ENCODE peak calls at places on chromosomes 3 and 15, in nine cellular contexts. F is ovary, S is endodermal cell, X is colonic mucosa, L is PC-3, T is transverse colon, Q is heart left ventricle, M is pancreas, Y is stomach. R is an unnamed sample. For H3K9me3, the result is how much of the 10 kb centered on the place peaks cover.

GRCh38 chr15:57319919-57320542 is 56.3 kb upstream of the CGNL1 start:
- DNase-seq in F (no peak), S (no peak), X (no peak), L (no peak), T (no peak), Q (no peak), M (no peak), Y (no peak), R (no peak)

GRCh38 chr3:192825657-192826200 is 91.9 kb downstream of the MB21D2 start:
- DNase-seq in F (no peak), S (no peak), X (peak), L (no peak), T (peak), Q (no peak), M (peak), Y (no peak), R (peak)

GRCh38 chr15:67840747-67841634 is 1.1 kb upstream of the RNU6-1 start:
- DNase-seq in F (no peak), S (peak), X (peak), L (peak), T (peak), Q (peak), M (peak), Y (no peak), R (peak)

GRCh38 chr3:79558943-79559342 is 208.9 kb downstream of the ROBO1 start:
- DNase-seq in F (no peak), S (no peak), X (no peak), L (no peak), T (no peak), Q (no peak), M (no peak), Y (no peak), R (no peak)

GRCh38 chr3:127786358-127787070 is 35.8 kb downstream of the MGLL start:
- DNase-seq in F (peak), S (no peak), X (peak), L (no peak), T (peak), Q (peak), M (peak), Y (peak), R (peak)

GRCh38 chr15:68789921-68790575 is 30.6 kb downstream of the ANP32A start:
- DNase-seq in F (no peak), S (peak), X (no peak), L (no peak), T (no peak), Q (no peak), M (no peak), Y (no peak), R (peak)

GRCh38 chr3:14761121-14761672 is 57.6 kb upstream of the FGD5 start:
- DNase-seq in F (no peak), S (peak), X (no peak), L (no peak), T (no peak), Q (no peak), M (no peak), Y (no peak), R (no peak)

GRCh38 chr3:99699841-99700240 is 61.4 kb downstream of the COL8A1 start:
- DNase-seq in F (no peak), S (no peak), X (no peak), L (no peak), T (no peak), Q (no peak), M (no peak), Y (no peak), R (no peak)

GRCh38 chr3:178059836-178060235 is 476.4 kb upstream of the KCNMB2 start:
- DNase-seq in F (no peak), S (no peak), X (no peak), L (no peak), T (no peak), Q (no peak), M (no peak), Y (no peak), R (no peak)

GRCh38 chr15:72992733-72993321 is 59.4 kb upstream of the NEO1 start:
- DNase-seq in F (peak), S (no peak), X (no peak), L (no peak), T (no peak), Q (no peak), M (no peak), Y (no peak), R (no peak)

GRCh38 chr3:106326941-106327765 is 458.3 kb upstream of the CBLB start:
- DNase-seq in F (no peak), S (no peak), X (no peak), L (peak), T (no peak), Q (no peak), M (no peak), Y (no peak), R (no peak)

GRCh38 chr3:72100626-72101187 is 315.8 kb upstream of the PROK2 start:
- DNase-seq in F (peak), S (peak), X (peak), L (peak), T (peak), Q (peak), M (peak), Y (peak), R (peak)

GRCh38 chr3:72099331-72100061 is 314.5 kb upstream of the PROK2 start:
- DNase-seq in F (no peak), S (peak), X (no peak), L (no peak), T (no peak), Q (no peak), M (no peak), Y (no peak), R (no peak)

GRCh38 chr3:72100062-72100511 is 315.1 kb upstream of the PROK2 start:
- DNase-seq in F (peak), S (peak), X (no peak), L (no peak), T (no peak), Q (no peak), M (no peak), Y (no peak), R (no peak)

GRCh38 chr3:72101538-72101937 is 316.6 kb upstream of the PROK2 start:
- DNase-seq in F (no peak), S (no peak), X (no peak), L (no peak), T (no peak), Q (no peak), M (no peak), Y (no peak), R (no peak)

DNA sequence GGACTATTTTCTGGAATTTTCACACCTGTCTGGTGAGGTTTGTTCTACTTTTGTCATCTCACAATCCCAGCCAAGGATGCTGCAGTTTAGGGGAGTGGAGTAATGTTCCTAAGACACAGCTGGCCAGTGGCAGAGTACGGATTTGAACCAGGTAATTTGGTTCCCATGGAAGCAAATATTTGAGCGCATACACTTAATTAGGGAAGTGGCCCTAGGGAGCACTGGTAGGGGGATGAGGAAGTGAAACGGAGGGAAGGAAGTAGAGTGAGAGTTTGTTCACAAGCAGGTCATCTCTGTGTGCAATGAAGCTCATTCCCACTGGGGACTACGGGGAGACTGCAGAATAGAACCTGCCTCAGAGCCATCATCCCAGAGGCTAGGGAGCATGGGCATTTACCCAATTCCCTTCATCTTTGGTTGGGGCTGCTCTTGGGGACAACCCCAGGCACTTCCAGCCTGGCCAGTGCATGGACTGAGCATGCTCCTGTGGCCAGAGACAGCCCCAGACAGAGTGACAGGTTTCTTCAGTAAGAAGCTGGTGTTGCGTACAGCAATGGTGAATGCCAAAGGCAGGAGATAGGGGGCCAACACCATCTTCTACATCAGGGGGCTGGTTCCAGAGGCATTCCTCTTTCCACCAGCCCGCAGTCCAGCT is 317.2 kb upstream of the PROK2 start:
- DNase-seq in F (no peak), S (no peak), X (no peak), L (no peak), T (no peak), Q (no peak), M (no peak), Y (no peak), R (no peak)
- H3K4me3 ChIP-seq in F (no peak), S (no peak), X (no peak), L (no peak), T (no peak), Q (no peak), M (no peak), Y (no peak), R (no peak)

GRCh38 chr15:25052191-25052999 is 97.6 kb downstream of the SNRPN start:
- DNase-seq in F (no peak), S (no peak), X (no peak), L (no peak), T (no peak), Q (peak), M (peak), Y (peak), R (no peak)
- H3K9me3 ChIP-seq in F (half or more), S (half or more), X (under half), L (half or more), T (half or more), Q (half or more), M (under half), Y (half or more), R (half or more)

DNA sequence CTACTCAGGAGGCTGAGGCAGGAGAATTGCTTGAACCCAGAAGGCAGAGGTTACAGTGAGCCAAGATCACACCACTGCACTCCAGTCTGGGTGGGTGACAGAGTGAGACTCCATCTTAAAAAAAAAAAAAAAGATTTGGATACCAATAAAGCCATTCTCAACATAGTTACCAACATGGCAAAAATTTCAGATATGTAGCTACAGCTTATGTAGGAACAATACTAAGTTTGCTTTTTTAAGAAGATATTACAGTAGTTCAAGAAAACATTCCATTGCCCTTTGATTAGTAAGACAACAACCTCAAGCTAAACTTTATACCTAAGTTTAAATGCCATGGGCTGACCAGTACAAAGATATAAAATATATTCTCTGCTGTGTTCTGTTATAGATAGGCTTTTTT is 34.4 kb downstream of the ZNF106 start:
- DNase-seq in F (no peak), S (no peak), X (no peak), L (no peak), T (no peak), Q (no peak), M (no peak), Y (no peak), R (peak)
- H3K4me3 ChIP-seq in F (peak), S (no peak), X (no peak), L (no peak), T (no peak), Q (peak), M (no peak), Y (peak), R (peak)

DNA sequence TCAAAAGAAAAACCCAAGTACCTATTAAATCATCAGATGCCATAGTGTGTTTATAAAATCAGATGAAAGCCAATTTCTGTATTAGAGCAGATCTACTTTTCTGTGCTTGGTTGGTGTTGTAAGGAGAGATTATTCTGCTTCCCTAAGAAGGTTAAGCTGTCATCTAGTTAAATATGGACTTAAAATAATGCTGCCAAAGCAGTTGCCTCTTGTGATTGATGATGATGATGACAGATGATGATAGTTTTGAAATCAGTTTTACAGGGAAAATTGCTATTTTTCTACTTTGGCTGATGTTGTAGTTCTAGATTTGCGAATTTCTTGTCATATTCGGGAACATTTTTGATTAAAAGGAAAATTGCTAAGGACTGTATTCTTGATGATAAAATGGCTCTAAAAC is 148.6 kb downstream of the CNTN4 start:
- DNase-seq in F (no peak), S (no peak), X (no peak), L (no peak), T (no peak), Q (no peak), M (no peak), Y (no peak), R (no peak)
- H3K9me3 ChIP-seq in F (under half), S (under half), X (under half), L (half or more), T (under half), Q (under half), M (under half), Y (under half), R (under half)

GRCh38 chr3:134357914-134358811 is 16.1 kb downstream of the AMOTL2 start:
- DNase-seq in F (peak), S (peak), X (no peak), L (peak), T (no peak), Q (peak), M (no peak), Y (peak), R (peak)
- H3K4me3 ChIP-seq in F (no peak), S (no peak), X (no peak), L (no peak), T (no peak), Q (no peak), M (no peak), Y (no peak), R (peak)